ENCODE peak calls at places on chromosomes 1 and 21, in four cellular contexts. One of them, this sample, is unnamed.

GRCh38 chr1:103108525-103109150 is 316 bp upstream of the COL11A1 start:
- DNase-seq in fibroblast of mammary gland: no peak
- DNase-seq in foreskin keratinocyte: no peak
- DNase-seq in Calu3: no peak
- DNase-seq in this sample: peak

GRCh38 chr1:51910182-51910581 is 31.7 kb upstream of the NRDC start:
- DNase-seq in fibroblast of mammary gland: no peak
- DNase-seq in foreskin keratinocyte: no peak
- DNase-seq in Calu3: no peak
- DNase-seq in this sample: peak

GRCh38 chr1:222995620-222996306 is 147.3 kb downstream of the TLR5 start:
- DNase-seq in fibroblast of mammary gland: no peak
- DNase-seq in foreskin keratinocyte: peak
- DNase-seq in Calu3: peak
- DNase-seq in this sample: no peak

GRCh38 chr1:110420023-110420662 is 12.6 kb upstream of the LAMTOR5 start:
- DNase-seq in fibroblast of mammary gland: no peak
- DNase-seq in foreskin keratinocyte: no peak
- DNase-seq in Calu3: no peak
- DNase-seq in this sample: no peak

GRCh38 chr1:171655215-171656116 is 3.0 kb upstream of the MYOC start:
- DNase-seq in fibroblast of mammary gland: peak
- DNase-seq in foreskin keratinocyte: no peak
- DNase-seq in Calu3: peak
- DNase-seq in this sample: peak

GRCh38 chr1:42784946-42785693 is at the start of gene TMEM269:
- DNase-seq in fibroblast of mammary gland: no peak
- DNase-seq in foreskin keratinocyte: no peak
- DNase-seq in Calu3: no peak
- DNase-seq in this sample: no peak

GRCh38 chr21:34579411-34579810 is 35.5 kb downstream of the RCAN1 start:
- DNase-seq in fibroblast of mammary gland: peak
- DNase-seq in foreskin keratinocyte: peak
- DNase-seq in Calu3: no peak
- DNase-seq in this sample: no peak

GRCh38 chr1:241606544-241606943 is 33.6 kb downstream of the CHML start:
- DNase-seq in fibroblast of mammary gland: no peak
- DNase-seq in foreskin keratinocyte: peak
- DNase-seq in Calu3: no peak
- DNase-seq in this sample: no peak

GRCh38 chr1:93708734-93709481 is 27.3 kb upstream of the BCAR3 start:
- DNase-seq in fibroblast of mammary gland: peak
- DNase-seq in foreskin keratinocyte: no peak
- DNase-seq in Calu3: no peak
- DNase-seq in this sample: peak

GRCh38 chr1:119449964-119450363 is 35.0 kb downstream of the HSD3B2 start:
- DNase-seq in fibroblast of mammary gland: peak
- DNase-seq in foreskin keratinocyte: no peak
- DNase-seq in Calu3: no peak
- DNase-seq in this sample: no peak
- TF ChIP-seq CTCF in fibroblast of mammary gland: no peak
- TF ChIP-seq CTCF in foreskin keratinocyte: peak
- TF ChIP-seq CTCF in Calu3: no peak
- TF ChIP-seq CTCF in this sample: no peak

DNA sequence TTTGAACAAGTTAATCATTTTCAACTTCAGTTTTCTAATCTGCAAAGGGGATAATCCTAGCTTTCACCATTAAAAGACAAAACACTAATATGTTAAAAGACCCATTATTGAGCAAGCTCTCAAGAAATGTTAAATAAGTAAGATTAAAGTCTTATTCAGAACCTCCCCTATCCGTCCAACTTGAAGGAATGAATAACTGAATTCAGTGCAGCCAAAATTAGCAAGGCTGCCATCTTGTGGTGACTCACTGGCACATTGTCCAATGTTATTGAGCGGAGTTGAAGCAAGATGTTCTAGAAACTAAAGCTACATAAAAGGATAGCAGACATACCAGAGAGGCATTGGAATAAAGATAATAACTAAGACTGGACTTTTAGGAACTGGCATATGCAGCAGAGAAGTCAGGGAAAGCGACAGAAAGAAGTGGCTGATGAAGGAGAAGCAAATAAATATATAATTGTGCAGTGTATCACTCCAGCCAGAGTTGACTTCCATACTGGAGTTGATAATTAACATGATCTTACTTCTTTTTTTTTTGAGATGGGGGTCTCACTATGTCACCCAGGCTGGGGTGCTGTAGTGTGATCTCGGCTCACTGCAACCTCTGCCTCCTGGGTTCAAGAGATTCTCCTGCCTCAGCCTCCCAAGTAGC is 8.2 kb upstream of the CAP1 start:
- DNase-seq in fibroblast of mammary gland: peak
- DNase-seq in foreskin keratinocyte: peak
- DNase-seq in Calu3: peak
- DNase-seq in this sample: peak
- TF ChIP-seq CTCF in fibroblast of mammary gland: peak
- TF ChIP-seq CTCF in foreskin keratinocyte: peak
- TF ChIP-seq CTCF in Calu3: peak
- TF ChIP-seq CTCF in this sample: peak

GRCh38 chr1:34013958-34014737 is 150.3 kb downstream of the HMGB4 start:
- DNase-seq in fibroblast of mammary gland: peak
- DNase-seq in foreskin keratinocyte: no peak
- DNase-seq in Calu3: peak
- DNase-seq in this sample: peak
- TF ChIP-seq CTCF in fibroblast of mammary gland: peak
- TF ChIP-seq CTCF in foreskin keratinocyte: peak
- TF ChIP-seq CTCF in Calu3: no peak
- TF ChIP-seq CTCF in this sample: peak

GRCh38 chr1:978069-978834 is 3.6 kb downstream of the PERM1 start:
- DNase-seq in fibroblast of mammary gland: no peak
- DNase-seq in foreskin keratinocyte: no peak
- DNase-seq in Calu3: no peak
- DNase-seq in this sample: no peak
- TF ChIP-seq CTCF in fibroblast of mammary gland: no peak
- TF ChIP-seq CTCF in foreskin keratinocyte: no peak
- TF ChIP-seq CTCF in Calu3: no peak
- TF ChIP-seq CTCF in this sample: no peak

This sample was measured in nephron progenitor cell.